ENCODE peak calls at places on chromosomes 5 and 9, in five cellular contexts. Y, V, C, K and B are unnamed samples. For H3K4me1 and H3K9me3, the result is how much of the 10 kb centered on the place peaks cover.

GRCh38 chr9:5326187-5326586 is 13.5 kb downstream of the RLN1 start:
- DNase-seq in Y (no peak), V (no peak), C (no peak), K (no peak), B (no peak)

GRCh38 chr9:126384926-126385325 is 58.3 kb downstream of the MVB12B start:
- DNase-seq in Y (no peak), V (no peak), C (no peak), K (no peak), B (no peak)

GRCh38 chr5:149037819-149038218 is 25.0 kb downstream of the SH3TC2 start:
- DNase-seq in Y (no peak), V (no peak), C (no peak), K (no peak), B (no peak)

GRCh38 chr9:73165911-73166310 is 14.2 kb downstream of the ANXA1 start:
- DNase-seq in Y (no peak), V (no peak), C (no peak), K (no peak), B (peak)

GRCh38 chr5:69369369-69370121 is at the start of the genes AK6, RAD17 and TAF9:
- DNase-seq in Y (peak), V (peak), C (peak), K (peak), B (peak)

GRCh38 chr9:68905129-68905528 is 108.8 kb downstream of the PRKACG start:
- DNase-seq in Y (no peak), V (no peak), C (no peak), K (no peak), B (no peak)

GRCh38 chr9:503881-504852 is 289.5 kb downstream of the DOCK8 start:
- DNase-seq in Y (peak), V (peak), C (peak), K (peak), B (peak)

GRCh38 chr5:126482591-126482990 is 59.4 kb downstream of the GRAMD2B start:
- DNase-seq in Y (no peak), V (no peak), C (no peak), K (no peak), B (no peak)

GRCh38 chr9:35829084-35829763 is at the start of gene TMEM8B:
- DNase-seq in Y (peak), V (peak), C (peak), K (peak), B (peak)

GRCh38 chr5:157398310-157398709 is 61.7 kb upstream of the NIPAL4 start:
- DNase-seq in Y (no peak), V (no peak), C (no peak), K (no peak), B (no peak)

GRCh38 chr5:125137535-125137934 is 391.1 kb upstream of the ZNF608 start:
- DNase-seq in Y (no peak), V (no peak), C (no peak), K (no peak), B (no peak)

GRCh38 chr5:80654054-80654390 is 430 bp upstream of the MSH3 start:
- DNase-seq in Y (peak), V (peak), C (no peak), K (no peak), B (peak)

GRCh38 chr9:97753975-97754374 is 56.8 kb upstream of the XPA start:
- DNase-seq in Y (no peak), V (no peak), C (no peak), K (no peak), B (no peak)

GRCh38 chr5:32274548-32275420 is 38.0 kb downstream of the MTMR12 start:
- DNase-seq in Y (no peak), V (peak), C (no peak), K (no peak), B (peak)

GRCh38 chr5:78593465-78593864 is 55.1 kb downstream of the LHFPL2 start:
- DNase-seq in Y (no peak), V (no peak), C (no peak), K (no peak), B (no peak)
- H3K4me1 ChIP-seq in Y (half or more), V (half or more), C (under half), K (under half), B (half or more)

GRCh38 chr5:17785774-17786173 is 151.5 kb downstream of the TAF11L14 start:
- DNase-seq in Y (no peak), V (no peak), C (no peak), K (no peak), B (no peak)
- H3K9me3 ChIP-seq in Y (under half), V (under half), C (under half), K (under half), B (under half)

GRCh38 chr5:82601085-82601484 is 322.9 kb upstream of the RPS23 start:
- DNase-seq in Y (no peak), V (no peak), C (no peak), K (no peak), B (no peak)
- H3K4me1 ChIP-seq in Y (under half), V (under half), C (under half), K (under half), B (under half)

GRCh38 chr5:8813180-8813579 is 732.7 kb downstream of the SEMA5A start:
- DNase-seq in Y (no peak), V (no peak), C (no peak), K (no peak), B (no peak)
- H3K9me3 ChIP-seq in Y (under half), V (under half), C (under half), K (under half), B (under half)

DNA sequence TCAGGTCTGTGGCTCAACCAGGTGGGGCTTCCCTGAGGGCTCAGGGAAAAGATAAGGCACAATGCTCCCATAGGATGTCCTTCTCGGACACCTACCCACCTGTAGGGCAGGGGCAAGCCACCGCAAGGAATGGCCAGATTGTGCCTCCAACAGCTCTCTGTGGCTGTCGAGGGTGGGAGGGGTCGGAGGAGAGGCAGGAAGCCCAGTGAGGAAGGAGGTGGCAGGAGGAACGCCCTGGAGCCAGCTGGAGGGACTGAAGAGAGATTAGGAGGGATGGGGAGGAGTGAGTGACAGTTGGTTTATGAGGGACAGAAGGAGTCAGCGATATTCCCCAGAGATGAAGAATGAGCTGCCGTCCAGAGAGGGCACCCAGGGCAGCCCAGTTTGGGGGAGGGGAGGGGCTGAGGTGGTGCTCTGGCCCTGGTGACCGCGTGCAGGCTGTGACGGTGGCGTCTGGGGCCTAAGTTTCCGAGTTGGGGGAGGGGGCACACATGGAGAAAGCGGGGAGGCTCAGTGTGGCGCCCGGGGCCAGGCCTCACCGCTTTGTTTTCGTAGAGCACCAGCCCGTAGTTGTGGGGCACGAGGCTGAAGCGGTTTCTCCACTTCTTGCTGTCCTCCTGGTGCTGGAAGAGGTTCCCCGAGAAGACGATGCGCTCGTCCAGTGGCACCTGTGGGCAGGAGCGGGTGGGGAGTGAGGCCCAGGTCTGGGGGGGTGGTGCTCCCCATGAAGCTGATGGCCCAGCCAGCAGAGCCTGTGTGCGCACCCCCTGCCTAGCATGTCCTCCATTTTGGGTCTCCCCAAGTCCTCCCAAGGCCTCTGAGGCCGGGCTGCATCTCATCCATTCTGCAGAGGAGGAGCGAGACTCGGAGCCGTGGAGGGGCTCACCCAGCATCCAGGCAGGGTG is 75.6 kb downstream of the LRSAM1 start:
- DNase-seq in Y (no peak), V (no peak), C (no peak), K (no peak), B (no peak)
- H3K4me1 ChIP-seq in Y (under half), V (half or more), C (under half), K (under half), B (under half)

GRCh38 chr9:114899461-114899860 is 30.9 kb downstream of the TNFSF8 start:
- DNase-seq in Y (no peak), V (no peak), C (no peak), K (no peak), B (peak)
- H3K9me3 ChIP-seq in Y (under half), V (under half), C (under half), K (under half), B (under half)